ENCODE peak calls at places on chromosomes 1 and 21, in ten cellular contexts. B is T-helper 1 cell; O is kidney glomerular epithelial cell; K is uterus; C is aorta; S is M059J; G is activated CD4-positive, alpha-beta T cell treated with anti-CD3 and anti-CD28 coated beads for 48 hours; N is stimulated activated CD4-positive, alpha-beta T cell treated with anti-CD3 and anti-CD28 coated beads, TNF-alpha, amount 100 ng/mL, for 24 hours; M is astrocyte of the spinal cord; I is WTC11. L is an unnamed sample.
A peak's percentile ranks its signal among the peaks of the same experiment; 100 is the strongest.

GRCh38 chr1:225847610-225848009 is 34.6 kb downstream of the TMEM63A start:
- DNase-seq in B (no peak), O (no peak), K (no peak), C (no peak), S (no peak), G (no peak), N (no peak), M (no peak), I (no peak), L (no peak)

GRCh38 chr1:151143986-151144385 is 2.4 kb downstream of the SEMA6C start:
- DNase-seq in B (no peak), O (no peak), K (no peak), C (peak; percentile 38), S (no peak), G (no peak), N (no peak), M (no peak), I (no peak), L (no peak)

GRCh38 chr1:25064465-25065238 is 134.6 kb upstream of the RUNX3 start:
- DNase-seq in B (no peak), O (no peak), K (no peak), C (peak; percentile 14), S (no peak), G (peak; percentile 34), N (peak; percentile 10), M (no peak), I (no peak), L (no peak)

GRCh38 chr1:39214998-39215873 is 10.7 kb downstream of the MACF1 start:
- DNase-seq in B (no peak), O (no peak), K (no peak), C (no peak), S (no peak), G (peak; percentile 46), N (no peak), M (no peak), I (no peak), L (no peak)

GRCh38 chr1:22525646-22526045 is 37.6 kb upstream of the EPHA8 start:
- DNase-seq in B (no peak), O (no peak), K (no peak), C (no peak), S (no peak), G (no peak), N (no peak), M (no peak), I (no peak), L (no peak)

GRCh38 chr1:1173061-1173792 is 453 bp upstream of the TTLL10 start:
- DNase-seq in B (no peak), O (no peak), K (no peak), C (peak; percentile 70), S (no peak), G (no peak), N (no peak), M (no peak), I (peak; percentile 19), L (no peak)

GRCh38 chr1:1306070-1306660 is 1.6 kb downstream of the ACAP3 start:
- DNase-seq in B (no peak), O (no peak), K (no peak), C (no peak), S (no peak), G (peak; percentile 42), N (no peak), M (no peak), I (no peak), L (no peak)

GRCh38 chr1:110672001-110672752 is 2.6 kb downstream of the KCNA3 start:
- DNase-seq in B (peak; percentile 68), O (no peak), K (no peak), C (no peak), S (peak; percentile 15), G (peak; percentile 78), N (peak; percentile 63), M (no peak), I (peak; percentile 55), L (no peak)

GRCh38 chr1:9960705-9961562 is 17.7 kb downstream of the NMNAT1 start:
- DNase-seq in B (no peak), O (no peak), K (no peak), C (no peak), S (no peak), G (no peak), N (no peak), M (no peak), I (peak; percentile 66), L (no peak)

GRCh38 chr1:77900687-77901293 is 12.4 kb downstream of the NEXN start:
- DNase-seq in B (no peak), O (peak; percentile 62), K (peak; percentile 35), C (no peak), S (peak; percentile 57), G (no peak), N (no peak), M (peak; percentile 72), I (peak; percentile 19), L (peak; percentile 78)

GRCh38 chr1:53606197-53607095 is 132.5 kb downstream of the GLIS1 start:
- DNase-seq in B (no peak), O (no peak), K (no peak), C (peak; percentile 50), S (no peak), G (no peak), N (no peak), M (no peak), I (peak; percentile 45), L (no peak)

GRCh38 chr21:45323487-45324380 is 36.0 kb upstream of the POFUT2 start:
- DNase-seq in B (no peak), O (no peak), K (no peak), C (peak; percentile 90), S (peak; percentile 86), G (no peak), N (no peak), M (no peak), I (peak; percentile 62), L (peak; percentile 50)

GRCh38 chr21:34926784-34927548 is 122.1 kb downstream of the RUNX1 start:
- DNase-seq in B (no peak), O (peak; percentile 6), K (no peak), C (no peak), S (peak; percentile 64), G (no peak), N (no peak), M (peak; percentile 44), I (no peak), L (peak; percentile 73)

GRCh38 chr1:205849619-205850355 is at the start of gene PM20D1:
- DNase-seq in B (peak; percentile 61), O (no peak), K (peak; percentile 67), C (peak; percentile 78), S (no peak), G (peak; percentile 80), N (peak; percentile 69), M (peak; percentile 72), I (peak; percentile 92), L (peak; percentile 94)

GRCh38 chr1:56535949-56536348 is 43.4 kb downstream of the PLPP3 start:
- DNase-seq in B (no peak), O (no peak), K (no peak), C (no peak), S (no peak), G (no peak), N (no peak), M (no peak), I (no peak), L (no peak)

GRCh38 chr21:29501451-29501850 is 202.7 kb downstream of the BACH1 start:
- DNase-seq in B (no peak), O (no peak), K (no peak), C (no peak), S (peak; percentile 23), G (no peak), N (no peak), M (peak; percentile 83), I (no peak), L (no peak)

GRCh38 chr1:61875198-61875597 is 132.9 kb downstream of the PATJ start:
- DNase-seq in B (no peak), O (no peak), K (no peak), C (no peak), S (no peak), G (no peak), N (no peak), M (no peak), I (no peak), L (no peak)

GRCh38 chr1:94875794-94876193 is 51.1 kb downstream of the CNN3 start:
- DNase-seq in B (no peak), O (no peak), K (no peak), C (no peak), S (no peak), G (no peak), N (no peak), M (no peak), I (no peak), L (no peak)

L was measured in renal cortical epithelial cell.